ENCODE peak calls at places on chromosome 9, in eight cellular contexts. One of them, this sample, is unnamed.

GRCh38 chr9:83999141-83999918 is 18.7 kb downstream of the RMI1 start:
- DNase-seq in kidney epithelial cell: no peak
- DNase-seq in epithelial cell of esophagus: no peak
- DNase-seq in heart right ventricle: no peak
- DNase-seq in HCT116: no peak
- DNase-seq in NB4: no peak
- DNase-seq in CD14-positive monocyte: no peak
- DNase-seq in coronary artery: no peak
- DNase-seq in this sample: no peak

GRCh38 chr9:75185585-75186170 is 97.4 kb downstream of the OSTF1 start:
- DNase-seq in kidney epithelial cell: no peak
- DNase-seq in HCT116: peak
- DNase-seq in NB4: peak
- DNase-seq in CD14-positive monocyte: no peak
- DNase-seq in epithelial cell of esophagus: peak
- DNase-seq in coronary artery: no peak
- DNase-seq in heart right ventricle: no peak
- DNase-seq in this sample: peak

GRCh38 chr9:108053555-108054061 is 564.0 kb upstream of the KLF4 start:
- DNase-seq in NB4: no peak
- DNase-seq in coronary artery: no peak
- DNase-seq in kidney epithelial cell: peak
- DNase-seq in heart right ventricle: peak
- DNase-seq in CD14-positive monocyte: no peak
- DNase-seq in epithelial cell of esophagus: peak
- DNase-seq in HCT116: no peak
- DNase-seq in this sample: no peak

GRCh38 chr9:92971121-92971520 is 23.8 kb downstream of the FGD3 start:
- DNase-seq in kidney epithelial cell: no peak
- DNase-seq in NB4: no peak
- DNase-seq in heart right ventricle: no peak
- DNase-seq in epithelial cell of esophagus: no peak
- DNase-seq in coronary artery: no peak
- DNase-seq in CD14-positive monocyte: no peak
- DNase-seq in HCT116: no peak
- DNase-seq in this sample: no peak

GRCh38 chr9:76459691-76460635 is 981 bp downstream of the GCNT1 start:
- DNase-seq in CD14-positive monocyte: no peak
- DNase-seq in coronary artery: no peak
- DNase-seq in kidney epithelial cell: no peak
- DNase-seq in epithelial cell of esophagus: peak
- DNase-seq in heart right ventricle: peak
- DNase-seq in NB4: peak
- DNase-seq in HCT116: peak
- DNase-seq in this sample: peak

GRCh38 chr9:130042406-130042930 is 521 bp downstream of the FNBP1 start:
- DNase-seq in epithelial cell of esophagus: peak
- DNase-seq in heart right ventricle: peak
- DNase-seq in coronary artery: peak
- DNase-seq in CD14-positive monocyte: peak
- DNase-seq in kidney epithelial cell: no peak
- DNase-seq in HCT116: no peak
- DNase-seq in NB4: peak
- DNase-seq in this sample: peak

GRCh38 chr9:18269561-18269960 is 204.4 kb upstream of the ADAMTSL1 start:
- DNase-seq in HCT116: no peak
- DNase-seq in NB4: no peak
- DNase-seq in kidney epithelial cell: no peak
- DNase-seq in heart right ventricle: no peak
- DNase-seq in epithelial cell of esophagus: no peak
- DNase-seq in CD14-positive monocyte: no peak
- DNase-seq in coronary artery: no peak
- DNase-seq in this sample: no peak

GRCh38 chr9:98146101-98146991 is 27.3 kb upstream of the TRIM14 start:
- DNase-seq in kidney epithelial cell: peak
- DNase-seq in epithelial cell of esophagus: peak
- DNase-seq in coronary artery: no peak
- DNase-seq in CD14-positive monocyte: peak
- DNase-seq in NB4: peak
- DNase-seq in HCT116: no peak
- DNase-seq in heart right ventricle: no peak
- DNase-seq in this sample: peak

GRCh38 chr9:111916234-111916645 is 19.6 kb downstream of the UGCG start:
- DNase-seq in heart right ventricle: no peak
- DNase-seq in epithelial cell of esophagus: no peak
- DNase-seq in NB4: no peak
- DNase-seq in kidney epithelial cell: no peak
- DNase-seq in coronary artery: no peak
- DNase-seq in CD14-positive monocyte: no peak
- DNase-seq in HCT116: no peak
- DNase-seq in this sample: peak

GRCh38 chr9:135924628-135925338 is 17.4 kb upstream of the CAMSAP1 start:
- DNase-seq in heart right ventricle: no peak
- DNase-seq in HCT116: no peak
- DNase-seq in epithelial cell of esophagus: no peak
- DNase-seq in coronary artery: no peak
- DNase-seq in kidney epithelial cell: no peak
- DNase-seq in CD14-positive monocyte: no peak
- DNase-seq in NB4: no peak
- DNase-seq in this sample: no peak

GRCh38 chr9:127972316-127972871 is 8.4 kb downstream of the EEIG1 start:
- DNase-seq in heart right ventricle: peak
- DNase-seq in HCT116: no peak
- DNase-seq in epithelial cell of esophagus: no peak
- DNase-seq in coronary artery: peak
- DNase-seq in NB4: no peak
- DNase-seq in CD14-positive monocyte: no peak
- DNase-seq in kidney epithelial cell: no peak
- DNase-seq in this sample: no peak

GRCh38 chr9:107883496-107884120 is 394.0 kb upstream of the KLF4 start:
- DNase-seq in coronary artery: no peak
- DNase-seq in heart right ventricle: no peak
- DNase-seq in epithelial cell of esophagus: no peak
- DNase-seq in kidney epithelial cell: no peak
- DNase-seq in CD14-positive monocyte: peak
- DNase-seq in NB4: no peak
- DNase-seq in HCT116: no peak
- DNase-seq in this sample: peak

GRCh38 chr9:136617746-136618577 is 44.8 kb upstream of the EGFL7 start:
- DNase-seq in epithelial cell of esophagus: no peak
- DNase-seq in CD14-positive monocyte: peak
- DNase-seq in NB4: peak
- DNase-seq in kidney epithelial cell: no peak
- DNase-seq in HCT116: no peak
- DNase-seq in heart right ventricle: no peak
- DNase-seq in coronary artery: no peak
- DNase-seq in this sample: no peak

GRCh38 chr9:133521122-133522072 is 3.4 kb downstream of the MYMK start:
- DNase-seq in epithelial cell of esophagus: no peak
- DNase-seq in HCT116: no peak
- DNase-seq in NB4: no peak
- DNase-seq in CD14-positive monocyte: no peak
- DNase-seq in heart right ventricle: no peak
- DNase-seq in coronary artery: no peak
- DNase-seq in kidney epithelial cell: no peak
- DNase-seq in this sample: no peak

GRCh38 chr9:126397056-126397455 is 70.4 kb downstream of the MVB12B start:
- DNase-seq in CD14-positive monocyte: no peak
- DNase-seq in coronary artery: no peak
- DNase-seq in kidney epithelial cell: no peak
- DNase-seq in heart right ventricle: no peak
- DNase-seq in NB4: peak
- DNase-seq in epithelial cell of esophagus: no peak
- DNase-seq in HCT116: no peak
- DNase-seq in this sample: peak

GRCh38 chr9:69556707-69557106 is 115.5 kb downstream of the APBA1 start:
- DNase-seq in kidney epithelial cell: no peak
- DNase-seq in epithelial cell of esophagus: no peak
- DNase-seq in HCT116: no peak
- DNase-seq in CD14-positive monocyte: no peak
- DNase-seq in NB4: no peak
- DNase-seq in heart right ventricle: no peak
- DNase-seq in coronary artery: no peak
- DNase-seq in this sample: no peak

GRCh38 chr9:129007766-129008468 is 20.2 kb downstream of the SH3GLB2 start:
- DNase-seq in heart right ventricle: no peak
- DNase-seq in coronary artery: no peak
- DNase-seq in NB4: no peak
- DNase-seq in CD14-positive monocyte: no peak
- DNase-seq in epithelial cell of esophagus: peak
- DNase-seq in kidney epithelial cell: no peak
- DNase-seq in HCT116: no peak
- DNase-seq in this sample: no peak

GRCh38 chr9:21392270-21392669 is 7.1 kb upstream of the IFNA2 start:
- DNase-seq in kidney epithelial cell: no peak
- DNase-seq in NB4: peak
- DNase-seq in epithelial cell of esophagus: peak
- DNase-seq in CD14-positive monocyte: no peak
- DNase-seq in heart right ventricle: no peak
- DNase-seq in HCT116: peak
- DNase-seq in coronary artery: no peak
- DNase-seq in this sample: no peak

GRCh38 chr9:25177858-25178257 is 500.4 kb downstream of the TUSC1 start:
- DNase-seq in coronary artery: no peak
- DNase-seq in heart right ventricle: no peak
- DNase-seq in CD14-positive monocyte: no peak
- DNase-seq in NB4: no peak
- DNase-seq in HCT116: no peak
- DNase-seq in kidney epithelial cell: no peak
- DNase-seq in epithelial cell of esophagus: no peak
- DNase-seq in this sample: no peak

GRCh38 chr9:119005162-119005561 is 364.1 kb downstream of the BRINP1 start:
- DNase-seq in epithelial cell of esophagus: no peak
- DNase-seq in CD14-positive monocyte: no peak
- DNase-seq in heart right ventricle: no peak
- DNase-seq in kidney epithelial cell: peak
- DNase-seq in HCT116: no peak
- DNase-seq in NB4: no peak
- DNase-seq in coronary artery: no peak
- DNase-seq in this sample: no peak

GRCh38 chr9:93295031-93295430 is 111.1 kb downstream of the WNK2 start:
- DNase-seq in heart right ventricle: peak
- DNase-seq in CD14-positive monocyte: no peak
- DNase-seq in HCT116: no peak
- DNase-seq in NB4: no peak
- DNase-seq in epithelial cell of esophagus: no peak
- DNase-seq in kidney epithelial cell: no peak
- DNase-seq in coronary artery: no peak
- DNase-seq in this sample: peak

GRCh38 chr9:33942471-33943083 is 106.1 kb downstream of the UBAP2 start:
- DNase-seq in heart right ventricle: no peak
- DNase-seq in epithelial cell of esophagus: peak
- DNase-seq in kidney epithelial cell: peak
- DNase-seq in NB4: no peak
- DNase-seq in coronary artery: no peak
- DNase-seq in CD14-positive monocyte: no peak
- DNase-seq in HCT116: no peak
- DNase-seq in this sample: no peak
- TF ChIP-seq CTCF in heart right ventricle: no peak
- TF ChIP-seq CTCF in epithelial cell of esophagus: peak
- TF ChIP-seq CTCF in kidney epithelial cell: peak
- TF ChIP-seq CTCF in NB4: no peak
- TF ChIP-seq CTCF in coronary artery: no peak
- TF ChIP-seq CTCF in CD14-positive monocyte: no peak
- TF ChIP-seq CTCF in HCT116: no peak
- TF ChIP-seq CTCF in this sample: no peak

GRCh38 chr9:35904338-35904737 is 1.7 kb upstream of the HRCT1 start:
- DNase-seq in HCT116: no peak
- DNase-seq in coronary artery: peak
- DNase-seq in epithelial cell of esophagus: no peak
- DNase-seq in kidney epithelial cell: no peak
- DNase-seq in CD14-positive monocyte: no peak
- DNase-seq in NB4: no peak
- DNase-seq in heart right ventricle: no peak
- DNase-seq in this sample: no peak

GRCh38 chr9:35904966-35905781 is 828 bp upstream of the HRCT1 start:
- DNase-seq in CD14-positive monocyte: no peak
- DNase-seq in coronary artery: peak
- DNase-seq in epithelial cell of esophagus: peak
- DNase-seq in heart right ventricle: no peak
- DNase-seq in kidney epithelial cell: no peak
- DNase-seq in NB4: no peak
- DNase-seq in HCT116: no peak
- DNase-seq in this sample: no peak

GRCh38 chr9:35906923-35907699 is 1.1 kb downstream of the HRCT1 start:
- DNase-seq in kidney epithelial cell: no peak
- DNase-seq in heart right ventricle: peak
- DNase-seq in HCT116: no peak
- DNase-seq in CD14-positive monocyte: no peak
- DNase-seq in epithelial cell of esophagus: peak
- DNase-seq in NB4: no peak
- DNase-seq in coronary artery: peak
- DNase-seq in this sample: no peak

GRCh38 chr9:35905912-35906679 is at the start of gene HRCT1:
- DNase-seq in HCT116: peak
- DNase-seq in coronary artery: peak
- DNase-seq in CD14-positive monocyte: no peak
- DNase-seq in kidney epithelial cell: peak
- DNase-seq in epithelial cell of esophagus: peak
- DNase-seq in NB4: no peak
- DNase-seq in heart right ventricle: peak
- DNase-seq in this sample: no peak

GRCh38 chr9:35903049-35903448 is 3.0 kb upstream of the HRCT1 start:
- DNase-seq in epithelial cell of esophagus: peak
- DNase-seq in coronary artery: no peak
- DNase-seq in CD14-positive monocyte: no peak
- DNase-seq in HCT116: peak
- DNase-seq in NB4: peak
- DNase-seq in heart right ventricle: peak
- DNase-seq in kidney epithelial cell: no peak
- DNase-seq in this sample: peak
- TF ChIP-seq CTCF in epithelial cell of esophagus: peak
- TF ChIP-seq CTCF in coronary artery: peak
- TF ChIP-seq CTCF in CD14-positive monocyte: peak
- TF ChIP-seq CTCF in HCT116: no peak
- TF ChIP-seq CTCF in NB4: peak
- TF ChIP-seq CTCF in heart right ventricle: peak
- TF ChIP-seq CTCF in kidney epithelial cell: peak
- TF ChIP-seq CTCF in this sample: peak

DNA sequence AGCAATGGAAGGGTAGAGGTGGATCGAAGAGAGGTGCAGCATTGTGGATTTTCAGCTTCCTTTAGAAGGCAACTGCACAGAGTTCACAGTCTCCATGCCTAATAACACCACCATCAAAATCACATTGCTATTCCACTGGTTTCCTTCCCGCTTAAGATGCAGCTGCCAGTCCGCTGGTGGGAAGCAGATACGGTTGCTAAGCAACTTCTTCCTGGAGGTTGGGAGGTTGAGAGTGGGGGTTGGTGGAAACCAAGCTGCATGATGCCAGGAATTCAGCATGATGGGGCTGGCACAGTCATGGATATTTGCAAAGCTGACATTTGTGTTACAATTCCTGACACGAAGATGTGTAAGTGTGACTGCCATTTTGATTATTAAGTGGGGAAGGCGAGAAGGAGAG is 87.6 kb downstream of the GLDC start:
- DNase-seq in NB4: no peak
- DNase-seq in epithelial cell of esophagus: no peak
- DNase-seq in kidney epithelial cell: no peak
- DNase-seq in CD14-positive monocyte: no peak
- DNase-seq in coronary artery: no peak
- DNase-seq in heart right ventricle: peak
- DNase-seq in HCT116: no peak
- DNase-seq in this sample: no peak
- TF ChIP-seq CTCF in NB4: no peak
- TF ChIP-seq CTCF in epithelial cell of esophagus: no peak
- TF ChIP-seq CTCF in kidney epithelial cell: no peak
- TF ChIP-seq CTCF in CD14-positive monocyte: no peak
- TF ChIP-seq CTCF in coronary artery: no peak
- TF ChIP-seq CTCF in heart right ventricle: no peak
- TF ChIP-seq CTCF in HCT116: no peak
- TF ChIP-seq CTCF in this sample: no peak

GRCh38 chr9:37026085-37026935 is 7.8 kb downstream of the PAX5 start:
- DNase-seq in NB4: no peak
- DNase-seq in coronary artery: no peak
- DNase-seq in HCT116: no peak
- DNase-seq in kidney epithelial cell: no peak
- DNase-seq in CD14-positive monocyte: no peak
- DNase-seq in heart right ventricle: no peak
- DNase-seq in epithelial cell of esophagus: no peak
- DNase-seq in this sample: no peak
- TF ChIP-seq CTCF in NB4: no peak
- TF ChIP-seq CTCF in coronary artery: no peak
- TF ChIP-seq CTCF in HCT116: no peak
- TF ChIP-seq CTCF in kidney epithelial cell: no peak
- TF ChIP-seq CTCF in CD14-positive monocyte: no peak
- TF ChIP-seq CTCF in heart right ventricle: no peak
- TF ChIP-seq CTCF in epithelial cell of esophagus: no peak
- TF ChIP-seq CTCF in this sample: no peak